ENCODE peak calls at places on chromosomes 5 and 9, in five cellular contexts. E, O, B, Q and X are unnamed samples.

GRCh38 chr9:75687359-75687953 is 203.0 kb upstream of the PCSK5 start:
- DNase-seq in E (no peak), Q (no peak), B (no peak), O (no peak), X (no peak)

GRCh38 chr9:128470560-128470959 is 14.8 kb downstream of the ODF2 start:
- DNase-seq in E (no peak), B (no peak), O (no peak), Q (no peak), X (no peak)

GRCh38 chr9:87725900-87726709 is at the start of gene CTSL:
- DNase-seq in O (peak), B (peak), E (peak), Q (peak), X (peak)

GRCh38 chr5:148794729-148795590 is 31.5 kb upstream of the ADRB2 start:
- DNase-seq in B (no peak), O (no peak), Q (no peak), E (peak), X (no peak)

GRCh38 chr5:125700380-125700856 is 722.8 kb upstream of the GRAMD2B start:
- DNase-seq in Q (no peak), O (no peak), B (no peak), E (no peak), X (no peak)

GRCh38 chr9:112180387-112180881 is 5.3 kb upstream of the SUSD1 start:
- DNase-seq in B (no peak), O (no peak), E (peak), Q (no peak), X (no peak)

GRCh38 chr9:8599937-8600336 is 800.4 kb upstream of the DMAC1 start:
- DNase-seq in E (no peak), B (no peak), O (no peak), Q (no peak), X (no peak)

GRCh38 chr9:5578698-5579085 is 50.2 kb upstream of the RIC1 start:
- DNase-seq in E (peak), O (no peak), Q (no peak), B (no peak), X (no peak)

GRCh38 chr5:159041754-159042153 is 58.0 kb downstream of the EBF1 start:
- DNase-seq in O (no peak), Q (no peak), E (no peak), B (no peak), X (no peak)

GRCh38 chr9:30972654-30973053 is 1411.8 kb upstream of the ACO1 start:
- DNase-seq in O (no peak), B (no peak), Q (no peak), E (no peak), X (no peak)

DNA sequence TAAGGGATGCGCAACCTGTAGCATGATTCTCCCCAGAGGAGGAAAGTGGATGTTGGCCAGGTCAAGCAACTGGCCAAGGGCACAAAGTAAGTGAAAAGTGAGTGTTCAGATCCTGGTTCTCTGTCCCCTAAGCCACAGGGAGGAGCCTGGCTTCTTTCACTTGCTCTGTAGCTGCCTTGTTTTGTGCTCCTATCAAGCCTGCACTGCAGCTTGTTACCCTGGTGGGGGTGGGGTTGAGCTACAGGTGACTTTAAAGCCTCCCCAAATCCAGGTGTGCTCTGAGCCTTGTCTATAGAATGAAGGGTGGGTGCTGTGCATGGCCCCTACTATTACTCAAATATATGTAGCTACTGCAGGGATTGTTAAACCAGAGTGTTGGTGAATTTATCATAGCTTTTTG is 32.9 kb downstream of the RALGPS1 start:
- DNase-seq in Q (no peak), B (no peak), O (no peak), E (no peak), X (no peak)
- TF ChIP-seq CTCF in Q (no peak), B (no peak), O (no peak), E (peak), X (peak)

DNA sequence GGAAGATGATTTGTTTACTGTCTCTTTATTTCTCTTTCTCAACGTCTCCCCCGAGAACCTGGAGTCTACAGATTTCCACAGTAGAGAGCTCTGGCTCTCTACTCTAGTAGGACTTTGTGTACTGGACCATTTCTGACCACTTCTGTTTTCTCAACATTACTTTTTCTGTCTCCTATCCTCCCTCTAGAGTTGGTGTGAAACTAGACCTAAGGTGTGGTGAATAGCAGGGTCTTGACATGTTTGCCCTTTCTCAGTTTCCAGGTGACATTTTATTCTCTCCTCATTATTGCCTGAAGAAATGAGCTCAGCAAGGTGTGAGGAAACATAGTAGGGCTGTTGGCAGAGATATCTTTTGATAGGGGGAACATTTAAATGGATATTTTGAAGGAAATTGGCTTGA is 62.1 kb upstream of the IL6ST start:
- DNase-seq in Q (no peak), O (no peak), B (no peak), E (no peak), X (no peak)
- H3K27ac ChIP-seq in Q (peak), O (no peak), B (no peak), E (no peak), X (no peak)

GRCh38 chr9:100598641-100599145 is 20.8 kb downstream of the CAVIN4 start:
- DNase-seq in O (peak), Q (peak), E (peak), B (peak), X (peak)

GRCh38 chr9:100601216-100601615 is 23.3 kb downstream of the CAVIN4 start:
- DNase-seq in E (peak), Q (peak), O (no peak), B (peak), X (no peak)

GRCh38 chr9:100595391-100596199 is 17.7 kb downstream of the CAVIN4 start:
- DNase-seq in B (no peak), O (peak), Q (peak), E (peak), X (peak)

GRCh38 chr9:100600511-100601079 is 22.7 kb downstream of the CAVIN4 start:
- DNase-seq in O (no peak), B (no peak), E (no peak), Q (no peak), X (no peak)

DNA sequence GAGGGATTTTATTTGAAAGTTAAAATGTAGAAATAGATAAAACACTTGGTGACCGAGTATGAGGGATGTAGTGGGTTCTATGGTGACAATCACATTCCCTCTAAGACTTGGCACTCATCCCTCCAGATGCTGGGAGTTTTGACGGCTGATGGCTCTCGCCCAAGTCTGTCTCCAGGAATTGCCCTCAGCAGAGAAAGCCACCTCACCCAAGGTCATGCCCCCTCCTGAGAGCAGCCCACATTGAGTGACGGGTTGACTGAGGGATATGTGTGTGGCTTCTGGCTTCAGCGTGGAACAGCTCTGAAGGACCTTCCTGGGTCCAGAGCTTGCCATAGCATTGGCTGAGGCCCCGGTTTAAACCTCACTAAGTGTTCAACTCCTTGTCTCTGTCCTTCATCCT is 19.4 kb downstream of the CAVIN4 start:
- DNase-seq in O (no peak), E (no peak), Q (no peak), B (no peak), X (no peak)
- TF ChIP-seq CTCF in O (no peak), E (no peak), Q (no peak), B (no peak), X (no peak)

DNA sequence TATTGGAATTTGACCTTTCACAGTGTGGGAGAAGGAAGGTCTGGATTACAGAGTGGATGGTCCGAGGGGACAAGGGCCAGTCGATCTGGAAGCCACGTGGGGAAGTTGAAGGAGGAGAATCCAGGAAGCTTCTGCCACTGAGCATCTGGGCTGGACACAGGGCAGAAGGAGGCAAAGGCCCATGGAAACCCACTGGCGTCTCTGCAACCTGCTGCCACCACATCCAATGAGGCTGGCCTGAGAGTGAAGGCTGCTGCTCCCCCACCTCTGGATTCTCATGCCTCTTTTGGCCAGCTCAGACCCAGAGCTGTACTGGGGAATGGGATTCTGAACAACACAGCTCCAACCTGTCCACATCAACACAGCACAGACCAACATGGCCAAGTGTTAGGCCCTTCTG is 48.9 kb upstream of the BOD1 start:
- DNase-seq in O (no peak), Q (no peak), E (no peak), B (no peak), X (no peak)
- H3K27ac ChIP-seq in O (no peak), Q (no peak), E (no peak), B (no peak), X (no peak)

GRCh38 chr5:103441523-103441922 is 121.1 kb downstream of the NUDT12 start:
- DNase-seq in B (no peak), Q (no peak), E (no peak), O (no peak), X (no peak)
- TF ChIP-seq CTCF in B (no peak), Q (peak), E (no peak), O (no peak), X (no peak)

DNA sequence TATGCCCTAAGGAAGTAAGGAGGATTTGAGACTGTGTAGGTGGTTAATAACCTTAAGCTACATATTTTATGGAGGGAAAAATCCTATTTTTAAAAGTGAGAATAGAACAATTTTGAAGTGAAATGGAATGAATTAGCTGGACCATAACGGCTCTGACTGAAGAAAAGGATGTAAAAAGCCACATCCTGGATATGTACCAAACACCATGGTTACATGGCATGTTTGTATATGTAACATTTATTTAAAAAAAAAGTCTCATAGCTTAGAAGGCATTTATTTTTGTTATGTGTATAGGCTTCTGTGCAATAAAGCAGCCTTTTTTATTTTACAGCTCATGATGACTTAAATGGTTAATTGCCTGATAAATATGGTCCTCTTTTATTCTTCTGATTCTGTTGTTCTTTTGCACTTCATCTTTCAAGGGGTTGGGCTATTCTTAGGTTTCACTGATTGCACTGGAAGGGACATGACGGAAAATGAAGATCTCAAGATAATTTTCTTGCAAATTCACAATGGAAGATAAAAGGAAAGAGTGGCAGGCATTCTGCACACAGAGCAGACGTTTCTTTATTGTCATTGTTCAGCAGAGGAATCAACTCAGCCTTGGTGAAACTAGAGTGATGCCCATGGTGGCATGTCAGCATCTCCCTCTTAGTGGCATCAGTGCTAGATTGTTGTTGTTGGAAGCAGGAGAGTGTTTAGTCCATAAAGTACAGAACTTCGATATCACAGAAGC is 63.1 kb downstream of the DOCK8 start:
- DNase-seq in Q (no peak), B (no peak), O (no peak), E (no peak), X (no peak)
- H3K27ac ChIP-seq in Q (no peak), B (no peak), O (no peak), E (no peak), X (no peak)